ENCODE peak calls at places on chromosomes 4 and X, in six cellular contexts. J, Z, V, B, L and K are unnamed samples.

GRCh38 chrX:6777211-6778002 is 242.5 kb upstream of the VCX3A start:
- DNase-seq in Z (no peak), L (no peak), B (no peak), J (no peak), V (no peak), K (no peak)

GRCh38 chr4:95362906-95363578 is 185.7 kb downstream of the UNC5C start:
- DNase-seq in B (peak), L (peak), V (peak), J (no peak), Z (peak), K (no peak)

GRCh38 chr4:130393246-130394041 is 1297.5 kb downstream of the C4orf33 start:
- DNase-seq in L (no peak), Z (peak), J (no peak), B (no peak), V (peak), K (no peak)

GRCh38 chr4:185902654-185903053 is 90.7 kb upstream of the SORBS2 start:
- DNase-seq in J (no peak), Z (peak), V (no peak), L (no peak), B (no peak), K (no peak)

GRCh38 chr4:179200681-179201080 is 1758.4 kb upstream of the AGA start:
- DNase-seq in V (no peak), Z (no peak), J (no peak), B (no peak), L (no peak), K (no peak)

GRCh38 chr4:83320548-83320947 is 14.1 kb downstream of the HPSE start:
- DNase-seq in L (no peak), J (no peak), Z (peak), B (no peak), V (peak), K (peak)

GRCh38 chrX:110116066-110116465 is 113.2 kb downstream of the TMEM164 start:
- DNase-seq in L (no peak), V (no peak), B (no peak), Z (no peak), J (no peak), K (no peak)

GRCh38 chr4:145840162-145840768 is 98.4 kb downstream of the ZNF827 start:
- DNase-seq in L (no peak), B (no peak), V (peak), Z (peak), J (no peak), K (peak)

GRCh38 chr4:153963216-153963615 is 174.3 kb upstream of the SFRP2 start:
- DNase-seq in J (peak), L (no peak), B (no peak), Z (no peak), V (no peak), K (no peak)

GRCh38 chr4:85761803-85762202 is 286.9 kb downstream of the ARHGAP24 start:
- DNase-seq in L (no peak), B (no peak), J (no peak), V (peak), Z (peak), K (no peak)

GRCh38 chr4:68861057-68861456 is 45.3 kb downstream of the UGT2B10 start:
- DNase-seq in B (no peak), J (no peak), L (no peak), V (no peak), Z (no peak), K (no peak)

GRCh38 chr4:169063441-169063840 is 53.4 kb upstream of the CBR4 start:
- DNase-seq in Z (no peak), J (no peak), V (no peak), B (no peak), L (no peak), K (peak)

GRCh38 chrX:144566592-144566991 is 680.7 kb upstream of the SPANXN1 start:
- DNase-seq in L (peak), J (no peak), B (peak), V (peak), Z (no peak), K (no peak)

GRCh38 chr4:3010998-3011397 is 47.6 kb downstream of the GRK4 start:
- DNase-seq in L (no peak), B (no peak), Z (peak), V (peak), J (no peak), K (peak)

GRCh38 chr4:143381171-143382118 is 44.8 kb downstream of the GAB1 start:
- DNase-seq in B (no peak), J (no peak), V (peak), Z (peak), L (no peak), K (no peak)

GRCh38 chr4:153497091-153497531 is 31.0 kb downstream of the TMEM131L start:
- DNase-seq in L (no peak), B (peak), V (no peak), J (no peak), Z (peak), K (no peak)

GRCh38 chrX:140503714-140504351 is 1.0 kb downstream of the SOX3 start:
- DNase-seq in B (peak), V (peak), L (peak), J (no peak), Z (peak), K (no peak)

GRCh38 chrX:1925053-1925481 is 310.2 kb downstream of the ASMT start:
- DNase-seq in Z (no peak), J (peak), B (peak), L (peak), V (no peak), K (no peak)

GRCh38 chr4:41288254-41288653 is 31.5 kb downstream of the UCHL1 start:
- DNase-seq in L (no peak), B (no peak), V (no peak), J (no peak), Z (no peak), K (peak)

GRCh38 chr4:182190306-182190705 is 52.9 kb upstream of the TENM3 start:
- DNase-seq in B (no peak), J (no peak), V (no peak), Z (no peak), L (no peak), K (no peak)

GRCh38 chrX:65990702-65991101 is 49.2 kb downstream of the VSIG4 start:
- DNase-seq in Z (no peak), V (no peak), B (no peak), J (no peak), L (no peak), K (no peak)

GRCh38 chrX:1485033-1485432 is 32.3 kb upstream of the ASMTL start:
- DNase-seq in B (no peak), Z (no peak), J (no peak), V (no peak), L (no peak), K (no peak)

GRCh38 chr4:145178740-145179139 is 1.6 kb downstream of the OTUD4 start:
- DNase-seq in L (no peak), B (no peak), Z (no peak), V (peak), J (no peak), K (no peak)

GRCh38 chr4:2220016-2220620 is 21.8 kb downstream of the HAUS3 start:
- DNase-seq in V (peak), J (peak), B (peak), L (peak), Z (peak), K (peak)

GRCh38 chr4:140315032-140315826 is 58.2 kb upstream of the SCOC start:
- DNase-seq in Z (peak), V (no peak), L (no peak), J (no peak), B (no peak), K (no peak)

GRCh38 chrX:129842510-129843208 is 1.0 kb downstream of the ZDHHC9 start:
- DNase-seq in V (peak), J (no peak), L (no peak), Z (peak), B (no peak), K (peak)

GRCh38 chr4:140870427-140870826 is 114.2 kb upstream of the TBC1D9 start:
- DNase-seq in L (no peak), Z (no peak), B (no peak), V (no peak), J (no peak), K (no peak)

GRCh38 chr4:68803013-68803412 is 12.8 kb upstream of the UGT2B10 start:
- DNase-seq in J (no peak), B (no peak), Z (no peak), L (no peak), V (no peak), K (no peak)

GRCh38 chrX:42846741-42847140 is 68.8 kb upstream of the PPP1R2C start:
- DNase-seq in Z (no peak), V (no peak), B (no peak), L (no peak), J (no peak), K (peak)

GRCh38 chr4:82984459-82984858 is 26.2 kb downstream of the LIN54 start:
- DNase-seq in L (no peak), Z (peak), B (no peak), J (no peak), V (peak), K (no peak)

GRCh38 chr4:40301592-40301991 is 33.5 kb upstream of the CHRNA9 start:
- DNase-seq in Z (no peak), J (no peak), B (no peak), L (no peak), V (no peak), K (no peak)

GRCh38 chr4:48578132-48578964 is 88.3 kb downstream of the ZAR1 start:
- DNase-seq in J (peak), B (peak), Z (peak), L (peak), V (peak), K (peak)

GRCh38 chr4:16758816-16759215 is 139.6 kb downstream of the LDB2 start:
- DNase-seq in V (no peak), L (no peak), J (no peak), Z (no peak), B (no peak), K (no peak)

GRCh38 chr4:185657699-185658098 is 122.4 kb upstream of the PDLIM3 start:
- DNase-seq in J (no peak), V (no peak), B (no peak), L (no peak), Z (no peak), K (no peak)

GRCh38 chrX:16558489-16558888 is 91.5 kb upstream of the S100G start:
- DNase-seq in J (no peak), V (no peak), L (no peak), B (no peak), Z (no peak), K (no peak)
- H3K14ac ChIP-seq in J (no peak), V (no peak), L (no peak), B (no peak), Z (peak), K (no peak)

DNA sequence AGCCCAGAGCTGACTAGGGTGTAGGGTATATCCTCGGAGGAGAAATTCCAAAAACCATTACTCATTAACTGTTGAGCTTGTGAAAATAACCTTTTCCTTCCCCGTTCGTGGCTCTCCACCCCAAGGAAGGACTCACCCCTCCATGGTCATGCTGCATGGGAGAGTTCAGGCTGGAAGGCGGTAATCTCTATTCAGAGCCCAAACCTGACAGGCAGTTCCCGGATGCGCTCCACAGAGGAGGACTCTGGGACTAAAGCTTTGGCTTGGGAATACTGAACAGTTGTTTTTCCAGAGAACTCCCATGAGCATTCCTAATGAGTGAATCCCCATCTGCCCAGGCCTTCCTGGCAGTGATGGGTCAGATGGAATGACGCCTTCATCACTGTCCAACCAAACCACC is 125.4 kb downstream of the BCOR start:
- DNase-seq in L (no peak), J (no peak), B (no peak), Z (peak), V (peak), K (peak)
- H3K4me2 ChIP-seq in L (no peak), J (no peak), B (no peak), Z (no peak), V (no peak), K (no peak)

GRCh38 chr4:175671491-175671934 is 140.6 kb downstream of the GPM6A start:
- DNase-seq in Z (no peak), L (peak), V (no peak), B (peak), J (peak), K (no peak)

GRCh38 chr4:175678451-175678850 is 133.6 kb downstream of the GPM6A start:
- DNase-seq in B (no peak), V (no peak), J (no peak), Z (no peak), L (no peak), K (no peak)

GRCh38 chr4:175674219-175674618 is 137.8 kb downstream of the GPM6A start:
- DNase-seq in Z (no peak), B (no peak), V (no peak), J (no peak), L (peak), K (no peak)
- H3K14ac ChIP-seq in Z (no peak), B (no peak), V (no peak), J (no peak), L (no peak), K (no peak)

GRCh38 chr4:165944900-165945299 is 71.9 kb downstream of the TLL1 start:
- DNase-seq in J (no peak), Z (no peak), B (no peak), L (no peak), V (no peak), K (no peak)
- H3K4me2 ChIP-seq in J (no peak), Z (no peak), B (no peak), L (no peak), V (no peak), K (no peak)

DNA sequence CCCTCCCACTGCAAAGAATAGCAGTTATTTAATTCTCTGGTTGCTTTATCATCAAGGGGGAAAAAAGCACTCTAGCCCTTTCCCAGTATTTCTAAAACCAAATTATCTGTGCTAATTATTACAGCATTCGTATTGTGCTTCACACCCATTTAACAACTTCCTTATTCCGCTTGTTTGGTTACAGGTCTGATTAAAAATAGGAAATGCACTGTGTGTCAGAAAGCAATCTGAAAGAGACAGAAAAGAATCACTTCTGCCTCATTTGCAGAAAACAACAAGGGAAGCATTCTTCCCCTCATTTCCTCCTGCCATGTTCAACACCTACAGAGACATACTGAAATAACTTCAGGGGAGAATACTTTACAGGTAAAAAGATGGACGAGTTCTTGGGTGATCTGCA is 114.9 kb upstream of the MAP3K15 start:
- DNase-seq in J (no peak), Z (no peak), L (no peak), B (no peak), V (no peak), K (no peak)
- H3K14ac ChIP-seq in J (no peak), Z (no peak), L (no peak), B (no peak), V (no peak), K (no peak)

DNA sequence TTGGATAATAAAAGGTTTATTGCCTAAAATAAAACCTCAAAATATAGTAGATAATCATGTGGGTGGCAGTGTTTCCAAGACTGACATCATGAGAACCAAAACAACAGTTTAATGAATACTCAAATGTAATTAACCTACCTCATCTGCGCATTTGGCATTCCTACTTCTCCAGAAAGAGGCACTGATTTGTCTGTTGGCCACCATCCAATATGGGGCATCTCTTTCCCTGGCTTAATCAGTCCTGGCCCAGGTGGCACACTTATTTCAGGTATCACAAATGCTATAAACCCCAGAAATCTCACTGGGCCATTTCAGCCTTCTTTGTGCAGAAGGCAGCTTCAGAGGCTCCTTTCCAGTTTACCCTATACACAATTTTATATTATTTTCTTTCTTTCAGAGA is 192.2 kb downstream of the COMMD8 start:
- DNase-seq in V (no peak), L (no peak), J (no peak), B (no peak), Z (no peak), K (no peak)
- H3K4me2 ChIP-seq in V (no peak), L (no peak), J (no peak), B (no peak), Z (no peak), K (no peak)

DNA sequence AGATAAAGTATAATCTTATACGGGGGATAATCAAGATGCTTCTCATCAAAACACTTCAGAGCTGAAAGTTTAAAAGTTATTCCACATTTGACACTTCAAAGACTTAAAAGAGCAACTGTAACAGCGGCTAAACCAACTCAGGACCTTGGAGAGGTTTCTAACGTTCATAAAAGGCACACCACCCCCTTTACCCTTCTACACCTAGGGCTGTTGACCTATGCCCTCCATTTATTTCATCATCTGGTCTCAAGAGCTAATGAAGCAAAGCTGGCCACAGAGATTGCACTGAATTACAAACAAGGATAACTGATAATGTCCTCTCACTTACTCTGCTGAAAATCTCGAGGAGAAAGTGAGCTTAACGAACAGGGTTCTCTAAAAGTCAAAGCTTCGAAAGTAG is 1.1 kb upstream of the RPS6KA6 start:
- DNase-seq in L (no peak), V (no peak), Z (no peak), J (no peak), B (no peak), K (no peak)
- H3K14ac ChIP-seq in L (no peak), V (no peak), Z (no peak), J (no peak), B (no peak), K (no peak)

GRCh38 chr4:26490111-26490979 is at the start of gene CCKAR:
- DNase-seq in Z (no peak), J (no peak), L (no peak), V (no peak), B (no peak), K (no peak)
- H3K4me2 ChIP-seq in Z (no peak), J (peak), L (no peak), V (no peak), B (no peak), K (no peak)

GRCh38 chr4:8819019-8819418 is 52.6 kb downstream of the HMX1 start:
- DNase-seq in J (no peak), B (no peak), Z (no peak), V (no peak), L (no peak), K (no peak)
- H3K14ac ChIP-seq in J (no peak), B (no peak), Z (no peak), V (no peak), L (no peak), K (no peak)

GRCh38 chr4:37858877-37859276 is 32.0 kb upstream of the TBC1D1 start:
- DNase-seq in J (no peak), L (no peak), V (no peak), Z (no peak), B (no peak), K (no peak)

DNA sequence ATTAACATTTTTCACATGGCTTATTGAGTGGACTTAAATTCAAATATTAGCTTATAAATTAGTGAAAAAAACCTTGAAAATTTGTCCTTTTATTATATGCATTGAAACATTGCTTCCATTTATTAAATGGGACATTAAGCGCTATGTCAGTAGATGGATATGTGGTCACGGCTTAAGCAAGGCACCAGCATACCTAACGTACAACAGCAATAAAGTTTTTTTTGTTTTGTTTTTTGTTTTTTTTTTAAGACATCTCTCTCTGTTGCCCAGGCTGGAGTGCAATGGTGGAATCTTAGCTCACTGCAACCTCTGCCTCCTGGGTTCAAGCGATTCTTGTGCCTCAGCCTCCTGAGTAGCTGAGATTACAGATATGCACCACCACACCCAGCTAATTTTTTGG is 31.6 kb downstream of the PGM2 start:
- DNase-seq in B (no peak), J (no peak), V (no peak), Z (no peak), L (no peak), K (no peak)
- H3K4me2 ChIP-seq in B (no peak), J (no peak), V (no peak), Z (no peak), L (no peak), K (no peak)